ENCODE peak calls at places on chromosomes 2 and 18, in ten cellular contexts. U, K, M, Q, I, E, H, B, V and G are unnamed samples.
A peak's percentile ranks its signal among the peaks of the same experiment; 100 is the strongest.

GRCh38 chr18:45481846-45482245 is 133.4 kb upstream of the SLC14A2 start:
- DNase-seq in K (no peak), H (no peak), E (no peak), V (no peak), B (no peak), M (no peak), Q (no peak), I (no peak), U (no peak), G (no peak)

GRCh38 chr2:24080721-24081120 is 3.9 kb downstream of the TP53I3 start:
- DNase-seq in H (no peak), V (no peak), K (no peak), Q (no peak), I (no peak), B (no peak), U (no peak), E (no peak), M (no peak), G (no peak)

GRCh38 chr2:217671043-217671442 is 331.8 kb downstream of the TNS1 start:
- DNase-seq in V (no peak), I (no peak), E (no peak), M (no peak), B (no peak), U (no peak), H (no peak), Q (no peak), K (no peak), G (no peak)

GRCh38 chr2:172097557-172098131 is 5.1 kb downstream of the DLX2 start:
- DNase-seq in H (no peak), E (no peak), I (no peak), U (no peak), Q (peak; percentile 15), M (no peak), V (no peak), K (no peak), B (no peak), G (no peak)

GRCh38 chr18:6757966-6758365 is 28.4 kb downstream of the ARHGAP28 start:
- DNase-seq in E (no peak), K (no peak), I (no peak), M (no peak), Q (peak; percentile 39), V (no peak), B (no peak), H (no peak), U (no peak), G (no peak)

GRCh38 chr2:128425216-128425615 is 106.5 kb upstream of the HS6ST1 start:
- DNase-seq in Q (no peak), V (no peak), E (no peak), I (peak; percentile 4), B (no peak), U (no peak), K (peak; percentile 28), H (no peak), M (no peak), G (no peak)

GRCh38 chr2:144267209-144267608 is 252.7 kb downstream of the ZEB2 start:
- DNase-seq in M (no peak), I (no peak), U (no peak), B (no peak), E (no peak), Q (no peak), H (no peak), V (no peak), K (no peak), G (no peak)

GRCh38 chr18:66317243-66318090 is 286.4 kb downstream of the CDH19 start:
- DNase-seq in K (no peak), Q (no peak), U (no peak), B (no peak), V (no peak), E (no peak), M (no peak), H (no peak), I (no peak), G (no peak)

GRCh38 chr18:49638891-49639557 is 77.2 kb downstream of the LIPG start:
- DNase-seq in V (no peak), B (no peak), I (no peak), E (no peak), M (no peak), H (no peak), K (peak; percentile 43), Q (no peak), U (no peak), G (no peak)

GRCh38 chr2:32798841-32799240 is 147.9 kb upstream of the LTBP1 start:
- DNase-seq in B (no peak), E (no peak), M (no peak), U (no peak), V (no peak), H (no peak), K (no peak), I (no peak), Q (no peak), G (no peak)

GRCh38 chr2:128661289-128661688 is 342.6 kb upstream of the HS6ST1 start:
- DNase-seq in M (no peak), Q (peak; percentile 7), U (no peak), I (no peak), V (no peak), K (peak; percentile 66), E (no peak), B (no peak), H (no peak), G (no peak)

GRCh38 chr2:46601328-46601963 is 122.1 kb downstream of the TMEM247 start:
- DNase-seq in E (no peak), I (no peak), M (peak; percentile 33), Q (peak; percentile 14), K (no peak), H (no peak), B (no peak), U (no peak), V (no peak), G (no peak)

GRCh38 chr18:47457614-47458013 is 206.2 kb upstream of the SKOR2 start:
- DNase-seq in Q (no peak), B (no peak), M (no peak), H (no peak), V (no peak), K (no peak), U (no peak), E (no peak), I (no peak), G (no peak)

GRCh38 chr2:207390302-207391095 is 139.3 kb upstream of the CREB1 start:
- DNase-seq in B (no peak), U (no peak), V (no peak), E (no peak), Q (no peak), I (no peak), M (no peak), K (no peak), H (no peak), G (no peak)

GRCh38 chr2:197356136-197356535 is 45.6 kb upstream of the ANKRD44 start:
- DNase-seq in E (no peak), I (no peak), Q (peak; percentile 37), M (no peak), V (no peak), H (no peak), U (no peak), K (no peak), B (no peak), G (no peak)

GRCh38 chr18:45894818-45895217 is 69.3 kb downstream of the SIGLEC15 start:
- DNase-seq in I (no peak), K (no peak), M (no peak), Q (no peak), B (no peak), H (no peak), E (no peak), V (no peak), U (no peak), G (no peak)

GRCh38 chr2:121974919-121975654 is 219.6 kb downstream of the TSN start:
- DNase-seq in M (peak; percentile 75), U (no peak), E (peak; percentile 21), B (peak; percentile 22), H (no peak), K (no peak), Q (peak; percentile 83), I (peak; percentile 53), V (peak; percentile 38), G (peak; percentile 89)

GRCh38 chr2:160257015-160257741 is 57.1 kb upstream of the ITGB6 start:
- DNase-seq in B (no peak), E (no peak), U (no peak), K (no peak), I (no peak), H (no peak), Q (no peak), V (no peak), M (no peak), G (no peak)

GRCh38 chr2:3079466-3079865 is 298.2 kb downstream of the EIPR1 start:
- DNase-seq in K (no peak), I (no peak), E (no peak), V (no peak), M (no peak), B (no peak), U (no peak), H (no peak), Q (no peak), G (no peak)

GRCh38 chr2:36403675-36404230 is 48.2 kb downstream of the CRIM1 start:
- DNase-seq in H (no peak), I (no peak), V (no peak), K (no peak), E (no peak), U (no peak), B (no peak), M (peak; percentile 67), Q (peak; percentile 45), G (no peak)

GRCh38 chr2:158665536-158666302 is 129.4 kb upstream of the DAPL1 start:
- DNase-seq in M (no peak), U (no peak), H (no peak), Q (no peak), I (no peak), V (no peak), E (no peak), B (no peak), K (no peak), G (no peak)

GRCh38 chr18:45050712-45051639 is 370.3 kb downstream of the SETBP1 start:
- DNase-seq in B (no peak), E (no peak), I (no peak), M (peak; percentile 4), V (no peak), K (no peak), U (no peak), H (no peak), Q (peak; percentile 72), G (no peak)

GRCh38 chr2:160735696-160736095 is 242.1 kb upstream of the RBMS1 start:
- DNase-seq in U (no peak), H (no peak), K (no peak), V (no peak), M (no peak), E (no peak), I (no peak), Q (no peak), B (no peak), G (no peak)

GRCh38 chr2:68799138-68799537 is 64.5 kb downstream of the ARHGAP25 start:
- DNase-seq in E (no peak), M (no peak), U (no peak), Q (no peak), H (no peak), I (no peak), V (no peak), B (no peak), K (no peak), G (no peak)

GRCh38 chr2:172283476-172283875 is 143.9 kb upstream of the ITGA6 start:
- DNase-seq in M (no peak), E (no peak), H (no peak), K (no peak), B (no peak), Q (no peak), U (no peak), V (no peak), I (no peak), G (no peak)

GRCh38 chr18:57466745-57467144 is 31.6 kb downstream of the ONECUT2 start:
- DNase-seq in I (no peak), E (no peak), V (no peak), U (no peak), M (no peak), K (no peak), H (no peak), B (no peak), Q (no peak), G (no peak)

GRCh38 chr2:86189782-86190416 is 5.4 kb downstream of the IMMT start:
- DNase-seq in H (no peak), K (no peak), I (no peak), U (no peak), E (no peak), V (no peak), B (no peak), M (no peak), Q (no peak), G (no peak)

GRCh38 chr2:50732796-50733195 is 299.1 kb downstream of the NRXN1 start:
- DNase-seq in B (no peak), E (no peak), U (no peak), Q (no peak), K (no peak), H (no peak), M (no peak), I (no peak), V (no peak), G (no peak)